ENCODE peak calls at places on chromosomes 12 and 14, in six cellular contexts. One of them, this sample, is unnamed.

GRCh38 chr12:6033546-6033945 is 88.5 kb upstream of the ANO2 start:
- DNase-seq in ovary: no peak
- DNase-seq in WERI-Rb-1: no peak
- DNase-seq in CD8-positive, alpha-beta T cell: no peak
- DNase-seq in body of pancreas: no peak
- DNase-seq in kidney epithelial cell: no peak
- DNase-seq in this sample: no peak

GRCh38 chr12:78183854-78184253 is 353.2 kb downstream of the NAV3 start:
- DNase-seq in ovary: no peak
- DNase-seq in WERI-Rb-1: no peak
- DNase-seq in CD8-positive, alpha-beta T cell: no peak
- DNase-seq in body of pancreas: no peak
- DNase-seq in kidney epithelial cell: no peak
- DNase-seq in this sample: no peak

GRCh38 chr12:52524241-52524897 is 4.2 kb upstream of the KRT5 start:
- DNase-seq in ovary: no peak
- DNase-seq in WERI-Rb-1: no peak
- DNase-seq in CD8-positive, alpha-beta T cell: no peak
- DNase-seq in body of pancreas: no peak
- DNase-seq in kidney epithelial cell: no peak
- DNase-seq in this sample: no peak

GRCh38 chr12:49200882-49201594 is 12.2 kb upstream of the TUBA1A start:
- DNase-seq in ovary: no peak
- DNase-seq in WERI-Rb-1: no peak
- DNase-seq in CD8-positive, alpha-beta T cell: no peak
- DNase-seq in body of pancreas: peak; percentile 38
- DNase-seq in kidney epithelial cell: peak; percentile 51
- DNase-seq in this sample: no peak

GRCh38 chr14:101838476-101838875 is 77.0 kb downstream of the PPP2R5C start:
- DNase-seq in ovary: peak; percentile 42
- DNase-seq in WERI-Rb-1: no peak
- DNase-seq in CD8-positive, alpha-beta T cell: no peak
- DNase-seq in body of pancreas: no peak
- DNase-seq in kidney epithelial cell: no peak
- DNase-seq in this sample: peak; percentile 44

GRCh38 chr12:13288937-13289643 is 92.6 kb downstream of the EMP1 start:
- DNase-seq in ovary: no peak
- DNase-seq in WERI-Rb-1: no peak
- DNase-seq in CD8-positive, alpha-beta T cell: no peak
- DNase-seq in body of pancreas: peak; percentile 44
- DNase-seq in kidney epithelial cell: no peak
- DNase-seq in this sample: no peak

GRCh38 chr14:21868442-21869046 is 194.9 kb upstream of the OR4E1 start:
- DNase-seq in ovary: no peak
- DNase-seq in WERI-Rb-1: peak; percentile 33
- DNase-seq in CD8-positive, alpha-beta T cell: peak; percentile 74
- DNase-seq in body of pancreas: peak; percentile 50
- DNase-seq in kidney epithelial cell: peak; percentile 31
- DNase-seq in this sample: peak; percentile 40

GRCh38 chr12:52865090-52865944 is 16.5 kb upstream of the KRT78 start:
- DNase-seq in ovary: peak; percentile 41
- DNase-seq in WERI-Rb-1: peak; percentile 82
- DNase-seq in CD8-positive, alpha-beta T cell: no peak
- DNase-seq in body of pancreas: peak; percentile 78
- DNase-seq in kidney epithelial cell: no peak
- DNase-seq in this sample: peak; percentile 70

GRCh38 chr12:132513070-132513398 is 23.1 kb downstream of the FBRSL1 start:
- DNase-seq in ovary: no peak
- DNase-seq in WERI-Rb-1: no peak
- DNase-seq in CD8-positive, alpha-beta T cell: no peak
- DNase-seq in body of pancreas: no peak
- DNase-seq in kidney epithelial cell: no peak
- DNase-seq in this sample: no peak

GRCh38 chr12:12561305-12562015 is 1.2 kb downstream of the DUSP16 start:
- DNase-seq in ovary: peak; percentile 73
- DNase-seq in WERI-Rb-1: peak; percentile 42
- DNase-seq in CD8-positive, alpha-beta T cell: peak; percentile 53
- DNase-seq in body of pancreas: peak; percentile 78
- DNase-seq in kidney epithelial cell: no peak
- DNase-seq in this sample: peak; percentile 75

GRCh38 chr14:105702275-105702817 is 176.0 kb downstream of the TMEM121 start:
- DNase-seq in ovary: no peak
- DNase-seq in WERI-Rb-1: no peak
- DNase-seq in CD8-positive, alpha-beta T cell: no peak
- DNase-seq in body of pancreas: no peak
- DNase-seq in kidney epithelial cell: no peak
- DNase-seq in this sample: no peak

GRCh38 chr14:94121485-94121884 is 7.9 kb downstream of the IFI27L2 start:
- DNase-seq in ovary: no peak
- DNase-seq in WERI-Rb-1: no peak
- DNase-seq in CD8-positive, alpha-beta T cell: no peak
- DNase-seq in body of pancreas: no peak
- DNase-seq in kidney epithelial cell: no peak
- DNase-seq in this sample: no peak

GRCh38 chr14:75223664-75224154 is 47.3 kb upstream of the TMED10 start:
- DNase-seq in ovary: no peak
- DNase-seq in WERI-Rb-1: peak; percentile 91
- DNase-seq in CD8-positive, alpha-beta T cell: no peak
- DNase-seq in body of pancreas: peak; percentile 77
- DNase-seq in kidney epithelial cell: no peak
- DNase-seq in this sample: no peak

GRCh38 chr12:11663128-11663527 is 13.7 kb downstream of the ETV6 start:
- DNase-seq in ovary: no peak
- DNase-seq in WERI-Rb-1: peak; percentile 31
- DNase-seq in CD8-positive, alpha-beta T cell: no peak
- DNase-seq in body of pancreas: no peak
- DNase-seq in kidney epithelial cell: no peak
- DNase-seq in this sample: peak; percentile 38

GRCh38 chr12:93803408-93803807 is 126.2 kb downstream of the CRADD start:
- DNase-seq in ovary: no peak
- DNase-seq in WERI-Rb-1: no peak
- DNase-seq in CD8-positive, alpha-beta T cell: no peak
- DNase-seq in body of pancreas: no peak
- DNase-seq in kidney epithelial cell: peak; percentile 44
- DNase-seq in this sample: peak; percentile 30

GRCh38 chr12:86134571-86134970 is 121.6 kb downstream of the MGAT4C start:
- DNase-seq in ovary: no peak
- DNase-seq in WERI-Rb-1: no peak
- DNase-seq in CD8-positive, alpha-beta T cell: no peak
- DNase-seq in body of pancreas: no peak
- DNase-seq in kidney epithelial cell: no peak
- DNase-seq in this sample: no peak

DNA sequence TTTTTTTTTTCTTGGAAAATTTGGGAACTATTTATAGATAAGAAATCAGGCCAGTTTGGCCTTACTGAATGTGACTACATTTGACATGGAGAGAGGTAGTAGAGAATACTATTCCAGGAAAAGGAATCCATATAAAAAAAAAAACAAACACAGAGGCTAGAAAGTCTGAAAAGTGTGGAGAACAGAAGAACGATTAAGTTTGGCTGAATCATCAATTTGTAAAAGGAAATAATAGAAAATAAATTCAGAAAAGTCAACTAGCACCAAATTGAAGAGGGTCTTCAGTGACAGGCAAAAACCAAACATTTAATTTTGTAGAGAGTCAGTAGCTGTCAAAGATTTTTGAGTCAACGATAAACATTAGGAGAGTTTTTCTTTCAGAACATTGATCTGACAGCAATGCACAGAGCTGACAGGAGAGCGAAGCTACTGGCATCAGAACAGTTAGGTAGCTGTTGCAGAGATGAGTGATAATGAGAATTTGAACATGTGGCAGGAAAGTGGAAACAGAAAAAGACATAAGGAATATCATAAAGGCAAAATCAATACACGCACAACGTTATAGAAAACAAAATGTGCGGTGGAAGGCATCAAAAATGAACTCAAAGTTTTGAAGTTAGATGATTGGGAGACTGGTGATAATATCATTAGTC is 241.2 kb downstream of the SOX5 start:
- DNase-seq in ovary: no peak
- DNase-seq in WERI-Rb-1: no peak
- DNase-seq in CD8-positive, alpha-beta T cell: no peak
- DNase-seq in body of pancreas: no peak
- DNase-seq in kidney epithelial cell: no peak
- DNase-seq in this sample: no peak
- H3K4me3 ChIP-seq in ovary: no peak overlapping the region
- H3K4me3 ChIP-seq in WERI-Rb-1: no peak overlapping the region
- H3K4me3 ChIP-seq in CD8-positive, alpha-beta T cell: no peak overlapping the region
- H3K4me3 ChIP-seq in body of pancreas: no peak overlapping the region
- H3K4me3 ChIP-seq in kidney epithelial cell: no peak overlapping the region
- H3K4me3 ChIP-seq in this sample: no peak overlapping the region

GRCh38 chr12:20448781-20449180 is 80.4 kb downstream of the PDE3A start:
- DNase-seq in ovary: no peak
- DNase-seq in WERI-Rb-1: no peak
- DNase-seq in CD8-positive, alpha-beta T cell: no peak
- DNase-seq in body of pancreas: no peak
- DNase-seq in kidney epithelial cell: no peak
- DNase-seq in this sample: no peak
- H3K4me3 ChIP-seq in ovary: no peak overlapping the region
- H3K4me3 ChIP-seq in WERI-Rb-1: no peak overlapping the region
- H3K4me3 ChIP-seq in CD8-positive, alpha-beta T cell: no peak overlapping the region
- H3K4me3 ChIP-seq in body of pancreas: no peak overlapping the region
- H3K4me3 ChIP-seq in kidney epithelial cell: no peak overlapping the region
- H3K4me3 ChIP-seq in this sample: no peak overlapping the region

DNA sequence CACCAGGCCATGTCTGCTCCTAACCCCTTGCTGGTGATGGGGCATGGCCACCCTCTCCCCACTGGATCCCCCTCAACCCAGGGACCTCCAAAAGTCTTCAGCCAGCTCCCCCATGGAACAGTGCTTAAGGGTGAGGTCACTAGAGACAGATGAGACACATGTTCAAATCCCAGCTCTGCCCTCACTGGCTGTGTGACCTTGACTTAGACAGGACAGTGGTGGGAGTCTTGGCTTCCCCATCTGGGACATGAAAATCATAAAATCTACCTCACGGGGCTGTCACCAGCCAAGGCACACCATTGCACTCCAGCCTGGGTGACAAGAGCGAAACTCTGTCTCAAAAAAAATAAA is 10.9 kb downstream of the RHOF start:
- DNase-seq in ovary: no peak
- DNase-seq in WERI-Rb-1: no peak
- DNase-seq in CD8-positive, alpha-beta T cell: no peak
- DNase-seq in body of pancreas: no peak
- DNase-seq in kidney epithelial cell: no peak
- DNase-seq in this sample: no peak
- H3K4me3 ChIP-seq in ovary: no peak overlapping the region
- H3K4me3 ChIP-seq in WERI-Rb-1: no peak overlapping the region
- H3K4me3 ChIP-seq in CD8-positive, alpha-beta T cell: peak overlapping the region; percentile 13
- H3K4me3 ChIP-seq in body of pancreas: no peak overlapping the region
- H3K4me3 ChIP-seq in kidney epithelial cell: no peak overlapping the region
- H3K4me3 ChIP-seq in this sample: no peak overlapping the region

GRCh38 chr14:103541944-103542544 is 13.0 kb downstream of the TRMT61A start:
- DNase-seq in ovary: no peak
- DNase-seq in WERI-Rb-1: no peak
- DNase-seq in CD8-positive, alpha-beta T cell: no peak
- DNase-seq in body of pancreas: no peak
- DNase-seq in kidney epithelial cell: no peak
- DNase-seq in this sample: no peak
- H3K4me3 ChIP-seq in ovary: no peak overlapping the region
- H3K4me3 ChIP-seq in WERI-Rb-1: no peak overlapping the region
- H3K4me3 ChIP-seq in CD8-positive, alpha-beta T cell: no peak overlapping the region
- H3K4me3 ChIP-seq in body of pancreas: no peak overlapping the region
- H3K4me3 ChIP-seq in kidney epithelial cell: no peak overlapping the region
- H3K4me3 ChIP-seq in this sample: no peak overlapping the region

DNA sequence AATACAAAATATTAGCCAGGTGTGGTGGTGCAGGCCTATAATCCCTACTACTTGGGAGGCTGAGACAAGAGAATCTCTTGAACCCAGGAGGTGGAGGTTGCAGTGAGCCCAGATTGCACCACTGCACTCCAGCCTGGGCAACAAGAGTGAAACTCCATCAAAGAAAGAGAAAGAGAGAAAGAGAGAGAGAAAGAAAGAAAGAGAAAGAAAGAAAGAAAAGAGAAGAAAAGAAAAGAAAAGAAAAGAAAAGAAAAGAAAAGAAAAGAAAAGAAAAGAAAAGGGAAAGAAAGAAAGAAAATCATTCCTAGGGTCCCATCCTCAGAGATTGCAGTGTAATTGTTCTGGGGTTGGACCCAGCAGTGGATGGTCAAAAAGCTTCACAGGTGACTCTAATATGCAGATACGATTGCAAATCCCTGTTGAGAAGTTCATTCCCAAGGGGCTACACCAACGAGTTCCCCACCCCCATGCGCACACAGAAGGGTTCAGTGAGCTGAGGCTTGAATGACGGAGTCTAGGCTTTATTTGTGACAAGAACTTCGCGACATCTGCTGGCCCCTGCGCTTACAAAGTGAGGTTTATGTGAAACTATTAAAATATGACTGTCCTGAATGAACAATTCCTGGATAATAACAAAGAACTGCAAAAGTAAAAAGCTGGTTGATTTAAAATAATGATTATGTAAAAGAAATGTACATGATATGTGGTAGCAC is 17.4 kb upstream of the RNASE12 start:
- DNase-seq in ovary: no peak
- DNase-seq in WERI-Rb-1: no peak
- DNase-seq in CD8-positive, alpha-beta T cell: no peak
- DNase-seq in body of pancreas: no peak
- DNase-seq in kidney epithelial cell: no peak
- DNase-seq in this sample: no peak
- H3K4me3 ChIP-seq in ovary: no peak overlapping the region
- H3K4me3 ChIP-seq in WERI-Rb-1: no peak overlapping the region
- H3K4me3 ChIP-seq in CD8-positive, alpha-beta T cell: no peak overlapping the region
- H3K4me3 ChIP-seq in body of pancreas: no peak overlapping the region
- H3K4me3 ChIP-seq in kidney epithelial cell: no peak overlapping the region
- H3K4me3 ChIP-seq in this sample: no peak overlapping the region

DNA sequence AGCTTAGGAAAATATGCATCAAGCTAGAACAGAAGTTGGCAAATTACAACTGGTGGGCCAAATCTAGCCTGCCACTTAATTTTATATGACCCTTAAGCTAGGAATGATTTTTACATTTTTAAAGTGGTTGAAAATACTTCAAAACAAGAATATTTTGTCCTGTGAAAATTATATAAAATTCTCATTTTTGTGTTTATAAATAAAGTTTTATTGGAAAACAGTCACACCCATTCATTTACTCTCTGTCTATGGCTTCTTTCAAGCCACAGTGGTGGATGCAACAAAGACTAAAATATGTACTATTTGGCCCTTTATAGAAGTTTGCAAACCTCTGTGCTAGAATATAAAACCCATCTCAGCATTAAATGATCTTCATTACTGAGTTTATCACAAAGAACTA is 2.1 kb upstream of the ABCD2 start:
- DNase-seq in ovary: no peak
- DNase-seq in WERI-Rb-1: no peak
- DNase-seq in CD8-positive, alpha-beta T cell: no peak
- DNase-seq in body of pancreas: no peak
- DNase-seq in kidney epithelial cell: no peak
- DNase-seq in this sample: no peak
- H3K4me3 ChIP-seq in ovary: no peak overlapping the region
- H3K4me3 ChIP-seq in WERI-Rb-1: no peak overlapping the region
- H3K4me3 ChIP-seq in CD8-positive, alpha-beta T cell: no peak overlapping the region
- H3K4me3 ChIP-seq in body of pancreas: no peak overlapping the region
- H3K4me3 ChIP-seq in kidney epithelial cell: no peak overlapping the region
- H3K4me3 ChIP-seq in this sample: no peak overlapping the region

This sample was measured in thyroid gland.